ENCODE peak calls at places on chromosomes 2 and 18, in six cellular contexts. F, D, C, A, U and G are unnamed samples.

GRCh38 chr18:56468379-56468778 is 170.0 kb downstream of the TXNL1 start:
- DNase-seq in U (no peak), F (no peak), A (no peak), D (no peak), C (no peak), G (no peak)

GRCh38 chr18:77461062-77461693 is 211.5 kb downstream of the GALR1 start:
- DNase-seq in D (peak), C (no peak), A (no peak), U (no peak), F (no peak), G (no peak)

GRCh38 chr18:46343940-46344372 is 239.8 kb downstream of the HAUS1 start:
- DNase-seq in C (no peak), D (peak), A (peak), U (peak), F (no peak), G (no peak)

GRCh38 chr2:72148975-72149555 is 1.4 kb upstream of the CYP26B1 start:
- DNase-seq in U (peak), A (peak), F (peak), D (peak), C (peak), G (peak)

GRCh38 chr2:121368841-121369240 is 83.8 kb upstream of the TFCP2L1 start:
- DNase-seq in U (no peak), D (no peak), F (peak), A (no peak), C (peak), G (peak)

GRCh38 chr2:30439879-30440278 is 7.2 kb upstream of the LCLAT1 start:
- DNase-seq in D (no peak), A (no peak), C (no peak), U (no peak), F (no peak), G (no peak)

GRCh38 chr18:39795350-39795749 is 2159.7 kb upstream of the PIK3C3 start:
- DNase-seq in D (peak), U (no peak), A (no peak), F (no peak), C (no peak), G (no peak)

GRCh38 chr18:5451130-5451529 is 92.7 kb downstream of the EPB41L3 start:
- DNase-seq in D (no peak), A (no peak), F (peak), U (no peak), C (peak), G (no peak)

GRCh38 chr2:119760876-119761275 is 1.2 kb downstream of the PTPN4 start:
- DNase-seq in A (no peak), F (peak), U (no peak), D (no peak), C (no peak), G (peak)

GRCh38 chr2:23681356-23682140 is 245.4 kb downstream of the ATAD2B start:
- DNase-seq in C (no peak), D (no peak), F (no peak), A (no peak), U (no peak), G (no peak)

GRCh38 chr2:623384-623922 is 53.8 kb downstream of the TMEM18 start:
- DNase-seq in F (no peak), U (no peak), C (no peak), D (no peak), A (no peak), G (no peak)

GRCh38 chr18:29145993-29146539 is 969.1 kb upstream of the CDH2 start:
- DNase-seq in D (no peak), F (no peak), C (no peak), A (no peak), U (no peak), G (no peak)

GRCh38 chr18:49988101-49988500 is 174.8 kb upstream of the ACAA2 start:
- DNase-seq in F (no peak), A (no peak), U (no peak), C (no peak), D (no peak), G (no peak)

GRCh38 chr2:104572856-104573255 is 281.1 kb upstream of the POU3F3 start:
- DNase-seq in C (peak), D (no peak), U (no peak), F (no peak), A (no peak), G (no peak)

GRCh38 chr2:235765181-235765820 is 271.5 kb downstream of the AGAP1 start:
- DNase-seq in F (peak), A (no peak), D (no peak), U (no peak), C (peak), G (peak)

GRCh38 chr18:13566941-13567762 is 159.2 kb downstream of the FAM210A start:
- DNase-seq in D (no peak), U (no peak), F (no peak), C (peak), A (no peak), G (no peak)

GRCh38 chr2:132415256-132416079 is 1.1 kb upstream of the GPR39 start:
- DNase-seq in A (no peak), D (peak), C (no peak), U (no peak), F (peak), G (peak)

GRCh38 chr2:54595999-54596903 is 127.2 kb upstream of the EML6 start:
- DNase-seq in D (peak), F (no peak), C (no peak), A (peak), U (no peak), G (no peak)

GRCh38 chr2:121650554-121650930 is 1.3 kb upstream of the CLASP1 start:
- DNase-seq in D (no peak), F (peak), A (peak), C (peak), U (no peak), G (peak)

GRCh38 chr2:235447210-235447609 is 46.6 kb upstream of the AGAP1 start:
- DNase-seq in U (no peak), C (peak), F (peak), D (no peak), A (no peak), G (no peak)

GRCh38 chr2:36456227-36456788 is 100.7 kb downstream of the CRIM1 start:
- DNase-seq in C (peak), U (no peak), A (no peak), D (no peak), F (peak), G (peak)
- H3K27ac ChIP-seq in C (no peak), U (no peak), A (no peak), D (no peak), F (peak), G (peak)

GRCh38 chr2:240147382-240147781 is 6.9 kb upstream of the OTOS start:
- DNase-seq in C (no peak), U (no peak), A (no peak), D (no peak), F (no peak), G (no peak)
- H4K8ac ChIP-seq in C (no peak), U (no peak), A (no peak), D (no peak), F (no peak), G (no peak)

GRCh38 chr2:4073178-4073577 is 369.8 kb downstream of the DCDC2C start:
- DNase-seq in A (no peak), D (no peak), U (no peak), C (no peak), F (no peak), G (no peak)
- H3K4ac ChIP-seq in A (no peak), D (no peak), U (no peak), C (no peak), F (no peak), G (no peak)

GRCh38 chr2:41966920-41967319 is 80.9 kb upstream of the PKDCC start:
- DNase-seq in C (peak), U (no peak), F (no peak), D (no peak), A (no peak), G (no peak)
- H3K27ac ChIP-seq in C (no peak), U (no peak), F (peak), D (no peak), A (no peak), G (peak)

DNA sequence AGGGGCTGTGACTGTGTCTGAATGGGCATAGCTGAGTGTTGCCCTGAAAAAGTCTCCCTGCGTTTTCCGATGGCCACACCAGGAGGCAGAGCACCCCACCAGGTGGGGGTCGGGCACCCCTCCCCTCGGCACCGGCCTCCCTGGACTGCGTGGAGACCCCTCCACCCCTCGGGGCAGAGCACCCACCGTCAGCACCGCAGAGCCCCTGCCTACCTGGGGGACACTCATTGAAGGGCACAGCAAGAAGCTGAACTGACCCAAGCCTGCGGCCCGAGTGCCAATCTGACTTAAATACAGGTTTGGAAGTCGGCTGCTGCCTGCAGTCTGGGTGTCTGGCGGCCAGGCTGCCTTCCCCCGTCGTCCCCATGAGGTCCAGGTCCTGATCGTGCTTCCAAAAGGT is 69.9 kb downstream of the KCNG2 start:
- DNase-seq in C (no peak), A (no peak), F (no peak), D (no peak), U (no peak), G (no peak)
- H4K8ac ChIP-seq in C (no peak), A (no peak), F (no peak), D (no peak), U (no peak), G (no peak)